ENCODE peak calls at places on chromosome 7, in eight cellular contexts. Z, H, I, K, E, N, B and S are unnamed samples.

GRCh38 chr7:66754541-66754940 is 14.0 kb downstream of the RABGEF1 start:
- DNase-seq in I (no peak), Z (no peak), K (no peak), H (no peak), B (no peak), E (no peak), N (no peak), S (no peak)

GRCh38 chr7:1966631-1967200 is 266.0 kb downstream of the MAD1L1 start:
- DNase-seq in B (no peak), E (no peak), Z (peak; percentile 12), K (no peak), N (no peak), I (no peak), H (no peak), S (peak; percentile 25)

GRCh38 chr7:128120116-128120515 is 88.9 kb upstream of the LRRC4 start:
- DNase-seq in B (no peak), E (no peak), N (no peak), K (no peak), H (no peak), Z (no peak), I (no peak), S (no peak)

GRCh38 chr7:40882071-40882658 is 747.4 kb downstream of the SUGCT start:
- DNase-seq in K (no peak), Z (no peak), H (no peak), I (no peak), B (no peak), N (no peak), E (no peak), S (no peak)

GRCh38 chr7:149764481-149765398 is 8.6 kb downstream of the ZNF467 start:
- DNase-seq in I (no peak), K (no peak), H (no peak), N (no peak), Z (no peak), E (no peak), B (no peak), S (no peak)

GRCh38 chr7:97064972-97065587 is 40.4 kb upstream of the DLX5 start:
- DNase-seq in H (peak; percentile 51), K (peak; percentile 45), Z (no peak), B (peak; percentile 30), N (no peak), I (no peak), E (no peak), S (no peak)

GRCh38 chr7:29622335-29623265 is 59.0 kb downstream of the PRR15 start:
- DNase-seq in I (no peak), E (no peak), Z (no peak), K (peak; percentile 94), H (peak; percentile 78), N (no peak), B (peak; percentile 96), S (no peak)

GRCh38 chr7:74042746-74043522 is 15.0 kb downstream of the ELN start:
- DNase-seq in N (no peak), Z (no peak), B (no peak), E (no peak), K (no peak), H (no peak), I (peak; percentile 23), S (no peak)

GRCh38 chr7:48213226-48213625 is 42.0 kb downstream of the ABCA13 start:
- DNase-seq in I (no peak), E (no peak), B (no peak), K (no peak), Z (no peak), H (no peak), N (no peak), S (no peak)

GRCh38 chr7:139992353-139993054 is 70.2 kb downstream of the PARP12 start:
- DNase-seq in Z (no peak), N (no peak), H (no peak), K (no peak), E (no peak), B (no peak), I (no peak), S (no peak)

GRCh38 chr7:107788662-107789061 is 14.4 kb downstream of the SLC26A3 start:
- DNase-seq in H (no peak), E (no peak), I (no peak), B (no peak), K (peak; percentile 4), N (no peak), Z (no peak), S (no peak)